ENCODE peak calls at places on chromosomes 4 and X, in five cellular contexts. O, I, G, X and Z are unnamed samples. For H3K9me2, the result is how much of the 10 kb centered on the place peaks cover.

GRCh38 chr4:142262956-142263355 is 583.1 kb downstream of the INPP4B start:
- DNase-seq in I (no peak), O (no peak), X (peak), G (no peak), Z (no peak)

GRCh38 chr4:22385615-22386014 is 130.3 kb downstream of the ADGRA3 start:
- DNase-seq in O (no peak), G (no peak), X (no peak), I (peak), Z (no peak)

GRCh38 chrX:45479835-45480422 is 279.3 kb upstream of the DIPK2B start:
- DNase-seq in I (peak), X (no peak), O (no peak), G (peak), Z (no peak)

GRCh38 chrX:154325541-154325940 is 29.9 kb downstream of the TKTL1 start:
- DNase-seq in I (no peak), O (no peak), X (no peak), G (no peak), Z (no peak)

GRCh38 chr4:91288702-91289311 is 1015.0 kb upstream of the GRID2 start:
- DNase-seq in G (no peak), O (no peak), X (peak), I (no peak), Z (no peak)

GRCh38 chr4:132123870-132124623 is 1025.0 kb upstream of the PCDH10 start:
- DNase-seq in G (no peak), O (no peak), X (peak), I (no peak), Z (no peak)

GRCh38 chr4:40811886-40812857 is 62.4 kb downstream of the NSUN7 start:
- DNase-seq in G (no peak), I (no peak), O (no peak), X (no peak), Z (no peak)

GRCh38 chrX:18725316-18725943 is 18.0 kb downstream of the PPEF1 start:
- DNase-seq in G (no peak), O (no peak), I (no peak), X (peak), Z (no peak)

GRCh38 chr4:115515379-115516171 is 402.2 kb upstream of the NDST4 start:
- DNase-seq in O (no peak), G (no peak), I (no peak), X (no peak), Z (no peak)

GRCh38 chrX:117972681-117973080 is 143.9 kb downstream of the KLHL13 start:
- DNase-seq in I (no peak), X (peak), O (no peak), G (no peak), Z (no peak)

GRCh38 chr4:113618205-113618604 is 143.3 kb downstream of the CAMK2D start:
- DNase-seq in G (no peak), X (no peak), O (no peak), I (no peak), Z (peak)

GRCh38 chr4:43351970-43352806 is 459.7 kb downstream of the GRXCR1 start:
- DNase-seq in G (no peak), X (no peak), I (peak), O (no peak), Z (no peak)

GRCh38 chrX:86171366-86171765 is 23.1 kb downstream of the DACH2 start:
- DNase-seq in I (peak), X (peak), G (no peak), O (peak), Z (peak)

GRCh38 chrX:154719132-154719675 is 31.7 kb downstream of the GAB3 start:
- DNase-seq in X (no peak), I (peak), G (peak), O (no peak), Z (peak)

GRCh38 chr4:7210818-7211217 is 18.5 kb downstream of the SORCS2 start:
- DNase-seq in X (no peak), I (peak), G (peak), O (no peak), Z (no peak)

GRCh38 chrX:35025820-35026219 is 83.2 kb downstream of the FAM47B start:
- DNase-seq in I (no peak), G (no peak), O (no peak), X (no peak), Z (no peak)

GRCh38 chr4:17758459-17758858 is 23.0 kb downstream of the FAM184B start:
- DNase-seq in G (no peak), O (no peak), I (no peak), X (no peak), Z (no peak)

GRCh38 chr4:113996599-113997177 is 17.2 kb upstream of the ARSJ start:
- DNase-seq in G (no peak), I (peak), O (no peak), X (no peak), Z (no peak)

GRCh38 chrX:23616361-23616760 is 50.9 kb upstream of the PRDX4 start:
- DNase-seq in O (peak), X (peak), G (no peak), I (peak), Z (peak)

DNA sequence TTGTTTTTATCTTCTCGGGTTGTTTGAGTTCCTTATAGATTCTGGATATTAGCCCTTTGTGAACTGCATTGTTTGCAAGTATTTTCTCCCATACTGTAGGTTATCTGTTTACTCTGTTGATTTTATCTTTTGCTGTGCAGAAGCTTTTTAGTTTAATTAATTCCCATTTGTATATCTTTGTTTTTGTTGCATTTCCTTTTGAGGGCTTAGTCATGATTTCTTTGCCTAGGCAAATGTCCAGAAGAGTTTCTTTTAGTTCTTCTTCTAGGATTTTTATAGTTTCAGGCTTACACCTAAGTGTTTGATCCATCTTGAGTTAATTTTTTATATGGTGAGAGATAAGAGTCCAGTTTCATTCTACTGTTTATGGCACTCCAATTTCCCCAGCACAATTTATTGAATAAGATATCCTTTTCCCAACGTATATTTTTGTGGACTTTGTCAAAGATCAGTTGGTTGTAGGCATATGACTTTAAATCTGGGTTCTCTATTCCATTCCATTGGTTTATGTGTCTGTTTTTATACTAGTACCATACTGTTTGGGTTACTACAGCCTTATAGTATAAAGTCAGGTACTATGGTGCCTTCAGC is 54.3 kb downstream of the EGF start:
- DNase-seq in O (no peak), G (peak), I (peak), X (no peak), Z (no peak)
- H3K9me2 ChIP-seq in O (under half), G (under half), I (under half), X (under half), Z (under half)

GRCh38 chrX:13892856-13893255 is 76.0 kb upstream of the GPM6B start:
- DNase-seq in O (no peak), X (no peak), G (no peak), I (peak), Z (no peak)
- H3K9me2 ChIP-seq in O (under half), X (under half), G (under half), I (under half), Z (under half)

DNA sequence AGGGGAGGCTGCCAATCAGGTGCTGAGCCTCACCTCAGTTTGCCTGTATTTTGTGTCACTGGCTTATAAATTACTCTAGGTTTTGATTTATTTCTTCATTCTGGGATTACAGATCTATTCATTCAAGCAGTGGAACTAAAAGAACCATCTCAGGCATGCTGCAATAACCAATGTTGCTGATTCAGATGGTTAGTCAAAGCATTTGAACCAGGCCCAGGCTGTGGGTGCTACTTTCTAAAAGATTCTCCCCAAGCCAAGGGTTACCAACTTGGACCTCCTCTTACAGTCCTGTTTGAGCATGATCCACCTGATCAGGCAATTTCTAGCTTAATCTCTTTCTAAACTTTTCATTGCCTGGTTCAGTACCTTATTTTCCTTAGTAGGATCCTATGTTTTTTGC is 67.2 kb downstream of the TMEM131L start:
- DNase-seq in X (no peak), G (no peak), O (no peak), I (no peak), Z (no peak)
- H3K9me2 ChIP-seq in X (under half), G (under half), O (under half), I (under half), Z (under half)

DNA sequence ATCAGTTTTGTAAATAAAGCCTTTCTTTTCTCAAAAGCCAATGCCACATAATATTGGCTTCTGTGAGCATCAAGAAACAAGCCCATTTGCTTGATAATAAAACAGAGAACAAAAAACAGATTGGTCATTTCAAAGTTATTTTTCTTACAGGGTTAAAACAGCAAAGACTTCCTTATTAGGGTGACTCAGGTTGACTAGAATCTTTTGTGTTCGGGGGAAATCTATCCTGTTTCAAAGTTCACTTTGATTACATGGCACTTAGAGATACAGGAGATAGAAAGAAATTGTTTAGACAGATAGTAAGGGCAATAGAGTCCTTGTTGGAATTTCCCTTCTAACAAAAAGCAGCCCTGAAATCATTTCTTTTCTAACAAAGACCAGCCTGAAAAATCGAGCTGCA is 170.0 kb upstream of the GLRA2 start:
- DNase-seq in I (peak), O (no peak), G (no peak), X (no peak), Z (no peak)
- H3K9me2 ChIP-seq in I (under half), O (under half), G (under half), X (under half), Z (under half)

GRCh38 chr4:81647388-81647787 is 175.7 kb upstream of the RASGEF1B start:
- DNase-seq in O (no peak), I (no peak), G (no peak), X (peak), Z (no peak)
- H3K9me2 ChIP-seq in O (under half), I (under half), G (under half), X (under half), Z (under half)

DNA sequence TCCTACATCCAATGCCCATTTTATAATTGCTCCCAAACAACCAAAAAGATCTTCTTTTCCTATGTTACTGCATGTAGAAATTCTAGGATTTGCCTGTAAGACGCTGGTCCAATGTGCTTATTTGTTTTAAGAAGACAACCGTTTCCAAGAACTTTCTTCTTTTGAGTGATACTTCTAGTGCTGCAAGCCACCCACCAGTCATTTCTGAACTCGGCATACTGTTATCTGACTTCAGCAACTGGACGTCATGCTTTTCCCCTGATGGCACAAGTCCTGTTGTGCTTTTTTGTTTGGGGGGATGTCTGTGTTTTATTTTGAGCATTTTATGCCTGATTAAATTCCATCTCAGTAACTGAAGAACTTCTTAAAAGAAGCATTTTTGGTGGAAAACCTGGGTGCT is 16.0 kb upstream of the RAP1GDS1 start:
- DNase-seq in O (no peak), X (no peak), G (no peak), I (no peak), Z (no peak)
- H3K9me2 ChIP-seq in O (under half), X (under half), G (under half), I (under half), Z (under half)

DNA sequence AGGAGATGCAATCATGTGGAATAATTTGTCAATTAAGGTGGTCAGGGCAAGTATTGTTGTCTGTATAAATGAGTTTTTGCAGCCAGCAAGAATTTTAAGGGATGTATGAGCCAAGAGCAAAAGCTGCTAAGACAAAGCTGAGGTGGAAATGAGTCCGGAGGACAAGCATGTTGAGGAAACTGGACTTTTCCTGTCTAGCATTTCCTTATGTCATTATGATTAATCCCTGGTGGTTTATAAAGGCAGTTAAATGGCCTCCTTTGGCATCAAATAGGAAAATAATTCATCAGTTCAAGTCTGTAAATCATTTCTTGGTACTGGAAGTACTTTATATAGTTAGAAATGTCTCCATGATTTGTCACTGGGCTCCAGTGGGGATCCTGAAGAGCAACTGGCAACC is 61.6 kb upstream of the TEX13A start:
- DNase-seq in I (peak), X (no peak), O (no peak), G (no peak), Z (no peak)
- H3K9me2 ChIP-seq in I (under half), X (under half), O (under half), G (under half), Z (under half)